ENCODE peak calls at places on chromosomes 2 and 18, in seven cellular contexts. H is HS-5; G is CD8-positive, alpha-beta memory T cell; I is skeletal muscle cell; X is OCI-LY7; N is left colon; S is astrocyte of the spinal cord. U is an unnamed sample.

GRCh38 chr18:46324556-46324955 is 220.4 kb downstream of the HAUS1 start:
- DNase-seq in H (peak), G (no peak), I (peak), X (peak), N (no peak), S (peak), U (no peak)

GRCh38 chr2:120958623-120959366 is 223.1 kb downstream of the GLI2 start:
- DNase-seq in H (no peak), G (no peak), I (no peak), X (peak), N (no peak), S (peak), U (peak)

GRCh38 chr2:210586381-210586780 is 30.0 kb downstream of the CPS1 start:
- DNase-seq in H (no peak), G (no peak), I (no peak), X (no peak), N (no peak), S (no peak), U (no peak)

GRCh38 chr2:227817940-227818568 is 4.4 kb downstream of the CCL20 start:
- DNase-seq in H (peak), G (peak), I (peak), X (no peak), N (peak), S (peak), U (peak)

GRCh38 chr2:1272835-1273234 is 140.4 kb upstream of the TPO start:
- DNase-seq in H (no peak), G (no peak), I (no peak), X (no peak), N (no peak), S (no peak), U (no peak)

GRCh38 chr2:11796190-11797171 is 50.0 kb downstream of the LPIN1 start:
- DNase-seq in H (no peak), G (no peak), I (peak), X (no peak), N (no peak), S (no peak), U (no peak)

GRCh38 chr2:185208261-185208660 is 530.3 kb upstream of the FSIP2 start:
- DNase-seq in H (peak), G (no peak), I (no peak), X (peak), N (no peak), S (peak), U (peak)

GRCh38 chr2:45024600-45025291 is 15.5 kb upstream of the SIX2 start:
- DNase-seq in H (peak), G (no peak), I (peak), X (peak), N (no peak), S (peak), U (no peak)

GRCh38 chr18:61922435-61922834 is 29.6 kb upstream of the RNF152 start:
- DNase-seq in H (peak), G (no peak), I (no peak), X (no peak), N (no peak), S (no peak), U (no peak)

U was measured in BE2C.